ENCODE peak calls at places on chromosomes 4 and X, in eight cellular contexts. K is cardiac fibroblast, I is neural crest cell, M is HL-60, G is fibroblast of lung, N is lower leg skin, Z is spleen, J is AG09309. T is an unnamed sample.

GRCh38 chrX:46574337-46574940 is 874 bp downstream of the CHST7 start:
- DNase-seq in I (peak; percentile 2), J (no peak), G (peak; percentile 39), M (no peak), N (no peak), K (peak; percentile 15), Z (no peak), T (no peak)

GRCh38 chrX:40845331-40845911 is 110.1 kb upstream of the MED14 start:
- DNase-seq in K (peak; percentile 93), N (no peak), Z (no peak), I (no peak), G (peak; percentile 97), M (no peak), J (peak; percentile 75), T (peak; percentile 33)

GRCh38 chrX:3345281-3346081 is 971 bp downstream of the MXRA5 start:
- DNase-seq in J (peak; percentile 7), G (peak; percentile 56), M (no peak), N (peak; percentile 25), K (peak; percentile 38), Z (peak; percentile 76), I (peak; percentile 24), T (no peak)

GRCh38 chrX:40908857-40909475 is 173.6 kb upstream of the MED14 start:
- DNase-seq in N (no peak), J (no peak), G (peak; percentile 86), M (no peak), K (peak; percentile 33), Z (no peak), I (no peak), T (peak; percentile 38)

GRCh38 chrX:51931761-51932160 is 38.3 kb downstream of the MAGED1 start:
- DNase-seq in N (peak; percentile 10), I (no peak), Z (no peak), M (no peak), G (peak; percentile 0), K (no peak), J (no peak), T (no peak)

GRCh38 chr4:182809417-182810102 is 107.6 kb downstream of the DCTD start:
- DNase-seq in J (no peak), Z (no peak), K (no peak), I (no peak), G (peak; percentile 14), M (peak; percentile 9), N (no peak), T (no peak)

GRCh38 chr4:46856347-46856746 is 52.7 kb downstream of the COX7B2 start:
- DNase-seq in J (no peak), M (no peak), N (no peak), I (no peak), G (peak; percentile 10), Z (no peak), K (no peak), T (no peak)

GRCh38 chr4:96052827-96053226 is 212.9 kb downstream of the PDHA2 start:
- DNase-seq in J (no peak), Z (no peak), K (no peak), M (no peak), I (no peak), G (no peak), N (no peak), T (no peak)

GRCh38 chrX:29659911-29660310 is 555.5 kb upstream of the MAGEB2 start:
- DNase-seq in Z (no peak), K (no peak), M (no peak), G (no peak), N (no peak), I (no peak), J (no peak), T (no peak)

GRCh38 chr4:146709956-146710355 is 71.3 kb downstream of the POU4F2 start:
- DNase-seq in J (no peak), I (no peak), M (no peak), N (no peak), Z (no peak), K (no peak), G (no peak), T (no peak)

GRCh38 chrX:70504772-70505450 is 60.3 kb downstream of the DLG3 start:
- DNase-seq in G (no peak), I (no peak), M (no peak), J (no peak), K (no peak), N (no peak), Z (no peak), T (no peak)

GRCh38 chr4:116358633-116359222 is 726.6 kb downstream of the TRAM1L1 start:
- DNase-seq in J (peak; percentile 17), M (peak; percentile 76), I (peak; percentile 55), N (peak; percentile 68), Z (no peak), G (peak; percentile 45), K (peak; percentile 74), T (peak; percentile 87)

GRCh38 chrX:1481636-1482529 is 29.2 kb upstream of the ASMTL start:
- DNase-seq in I (peak; percentile 34), N (peak; percentile 64), Z (peak; percentile 90), K (peak; percentile 89), G (peak; percentile 63), J (peak; percentile 66), M (peak; percentile 93), T (peak; percentile 70)

GRCh38 chrX:46407036-46407752 is 138.0 kb downstream of the ZNF674 start:
- DNase-seq in N (no peak), M (no peak), Z (no peak), I (no peak), K (no peak), J (no peak), G (no peak), T (no peak)

GRCh38 chr4:22942920-22943559 is 250.3 kb downstream of the GBA3 start:
- DNase-seq in I (no peak), M (no peak), K (no peak), G (no peak), J (no peak), Z (no peak), N (no peak), T (no peak)

GRCh38 chr4:139721789-139722188 is 56.2 kb downstream of the MGST2 start:
- DNase-seq in Z (no peak), J (no peak), M (no peak), G (no peak), I (no peak), N (no peak), K (no peak), T (no peak)

GRCh38 chr4:76689079-76689817 is 208.7 kb downstream of the SOWAHB start:
- DNase-seq in G (peak; percentile 48), I (peak; percentile 39), Z (peak; percentile 78), K (peak; percentile 42), J (no peak), M (no peak), N (no peak), T (peak; percentile 70)

GRCh38 chr4:105840426-105841174 is 54.7 kb upstream of the NPNT start:
- DNase-seq in I (no peak), K (no peak), M (no peak), Z (no peak), J (no peak), N (no peak), G (no peak), T (no peak)

GRCh38 chrX:76550016-76550415 is 122.5 kb downstream of the MAGEE1 start:
- DNase-seq in Z (no peak), K (no peak), N (no peak), M (no peak), G (no peak), I (no peak), J (no peak), T (no peak)

GRCh38 chrX:76555269-76555668 is 127.8 kb downstream of the MAGEE1 start:
- DNase-seq in I (no peak), G (no peak), Z (no peak), M (no peak), J (no peak), K (no peak), N (no peak), T (no peak)

GRCh38 chrX:76555816-76556215 is 128.3 kb downstream of the MAGEE1 start:
- DNase-seq in K (peak; percentile 40), I (peak; percentile 35), J (no peak), Z (no peak), G (peak; percentile 7), N (no peak), M (peak; percentile 62), T (peak; percentile 38)
- TF ChIP-seq CTCF in K (peak; percentile 18), I (no peak), J (no peak), Z (no peak), G (no peak), N (no peak), M (no peak), T (no peak)

DNA sequence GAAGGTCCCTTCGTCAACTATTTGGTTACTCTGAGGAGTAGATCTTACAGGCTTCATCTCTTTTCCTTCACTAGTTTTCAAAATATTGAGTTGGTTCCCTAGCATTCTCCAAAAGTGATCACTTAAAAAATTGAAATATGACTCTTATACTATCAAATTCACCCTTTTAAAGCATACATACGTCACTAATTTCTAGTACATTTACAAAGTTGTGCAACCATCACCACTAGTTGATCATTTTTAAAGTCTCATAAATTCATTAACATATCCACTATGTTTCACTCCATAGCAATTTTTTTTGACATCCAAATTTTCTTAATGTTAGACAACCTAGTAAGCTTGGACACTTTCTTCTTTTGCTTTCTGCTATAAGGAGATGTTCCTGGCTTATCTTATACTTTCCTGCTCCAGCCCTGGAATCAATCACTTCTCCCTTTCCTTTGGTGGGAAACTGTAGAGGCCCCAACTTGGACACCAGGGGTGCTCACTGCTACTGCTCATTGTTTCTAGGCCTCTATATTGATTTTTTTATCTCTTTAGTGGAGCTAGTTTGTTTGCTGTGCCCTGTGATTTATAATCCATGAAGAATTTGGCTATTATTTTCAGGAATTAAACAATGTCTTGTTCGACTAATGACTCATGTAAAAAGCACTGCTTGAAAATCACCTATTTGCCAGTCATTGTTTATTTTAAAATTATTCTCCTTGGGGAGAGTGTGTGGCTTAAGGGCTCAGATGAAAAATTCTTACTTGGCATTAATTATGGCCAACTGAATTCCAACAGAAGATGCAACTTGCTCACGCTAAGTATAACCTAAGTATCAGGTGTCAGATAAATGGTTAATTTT is 4.0 kb upstream of the ZFX start:
- DNase-seq in Z (no peak), M (no peak), J (peak; percentile 27), N (no peak), I (no peak), K (no peak), G (peak; percentile 83), T (no peak)
- TF ChIP-seq CTCF in Z (no peak), M (no peak), J (peak; percentile 31), N (no peak), I (peak; percentile 43), K (peak; percentile 14), G (no peak), T (no peak)

GRCh38 chrX:121579016-121579760 is 531.8 kb downstream of the GLUD2 start:
- DNase-seq in G (peak; percentile 4), I (peak; percentile 1), Z (no peak), J (no peak), N (no peak), K (peak; percentile 49), M (peak; percentile 29), T (peak; percentile 46)
- TF ChIP-seq CTCF in G (no peak), I (peak; percentile 62), Z (no peak), J (peak; percentile 21), N (no peak), K (peak; percentile 17), M (peak; percentile 1), T (peak; percentile 40)

DNA sequence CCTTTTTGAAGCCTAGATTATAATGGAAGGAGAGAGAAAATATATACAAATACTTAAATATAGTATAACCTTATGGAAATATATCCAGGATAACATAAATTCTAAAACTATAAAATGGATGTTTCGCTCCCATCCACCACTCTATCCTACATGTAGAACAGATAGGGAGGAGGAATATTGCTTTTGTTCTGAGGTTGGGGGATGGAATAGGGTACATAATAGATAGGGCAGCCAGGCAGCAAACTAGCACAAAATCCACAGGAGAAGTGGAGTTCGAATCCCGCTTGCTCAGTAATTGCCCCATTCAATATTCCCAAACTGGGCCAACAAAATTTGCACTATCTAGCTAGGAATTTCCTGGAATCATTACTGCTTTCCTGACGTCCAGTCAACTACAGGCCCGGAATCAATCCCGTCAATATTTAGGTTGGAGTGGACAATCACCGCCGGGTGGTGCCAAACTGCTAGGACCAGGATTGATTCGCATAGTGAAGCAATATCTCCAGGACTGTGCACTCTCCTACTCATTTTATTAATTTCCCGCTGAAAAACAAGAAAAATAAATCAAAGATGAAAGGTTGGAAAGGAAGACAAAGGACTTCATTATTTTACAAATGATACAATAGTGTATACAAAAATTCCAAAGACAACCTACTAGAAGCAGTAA is 40.4 kb upstream of the PAPSS1 start:
- DNase-seq in I (no peak), M (no peak), N (no peak), J (no peak), G (no peak), K (peak; percentile 43), Z (no peak), T (peak; percentile 74)
- TF ChIP-seq CTCF in I (peak; percentile 45), M (no peak), N (no peak), J (peak; percentile 11), G (peak; percentile 17), K (peak; percentile 30), Z (no peak), T (peak; percentile 38)